ENCODE peak calls at places on chromosomes 7 and 10, in seven cellular contexts. J, C, E, B, Q, S and Z are unnamed samples.
A peak's percentile ranks its signal among the peaks of the same experiment; 100 is the strongest.

GRCh38 chr7:85851571-85852193 is 664.8 kb upstream of the SEMA3D start:
- DNase-seq in J (no peak), C (no peak), E (no peak), B (peak; percentile 27), Q (peak; percentile 39), S (no peak), Z (no peak)

GRCh38 chr7:14420768-14421167 is 431.3 kb upstream of the ETV1 start:
- DNase-seq in J (no peak), C (no peak), E (no peak), B (no peak), Q (no peak), S (no peak), Z (no peak)

GRCh38 chr10:71338728-71339495 is 19.9 kb downstream of the SLC29A3 start:
- DNase-seq in J (no peak), C (no peak), E (no peak), B (no peak), Q (no peak), S (no peak), Z (no peak)

GRCh38 chr7:27188666-27189559 is 3.9 kb upstream of the HOXA11 start:
- DNase-seq in J (no peak), C (no peak), E (peak; percentile 31), B (no peak), Q (no peak), S (no peak), Z (no peak)

GRCh38 chr7:24227068-24227467 is 56.9 kb upstream of the NPY start:
- DNase-seq in J (no peak), C (peak; percentile 9), E (no peak), B (no peak), Q (no peak), S (no peak), Z (no peak)

GRCh38 chr7:116145245-116145852 is 65.0 kb upstream of the TES start:
- DNase-seq in J (no peak), C (no peak), E (no peak), B (no peak), Q (peak; percentile 65), S (no peak), Z (no peak)

GRCh38 chr10:22218448-22218847 is 633 bp upstream of the EBLN1 start:
- DNase-seq in J (no peak), C (no peak), E (no peak), B (no peak), Q (no peak), S (no peak), Z (no peak)

GRCh38 chr10:103491729-103492364 is 1.7 kb upstream of the NEURL1 start:
- DNase-seq in J (no peak), C (no peak), E (no peak), B (peak; percentile 92), Q (no peak), S (peak; percentile 85), Z (no peak)

GRCh38 chr7:27994639-27995038 is 186.0 kb downstream of the JAZF1 start:
- DNase-seq in J (no peak), C (no peak), E (no peak), B (no peak), Q (no peak), S (no peak), Z (no peak)

GRCh38 chr7:108358553-108358952 is 97.7 kb downstream of the NRCAM start:
- DNase-seq in J (no peak), C (no peak), E (no peak), B (peak; percentile 84), Q (no peak), S (peak; percentile 81), Z (no peak)

GRCh38 chr10:28505359-28505959 is 27.5 kb upstream of the WAC start:
- DNase-seq in J (no peak), C (no peak), E (no peak), B (no peak), Q (no peak), S (no peak), Z (no peak)

GRCh38 chr7:28799619-28800018 is 158.5 kb downstream of the TRIL start:
- DNase-seq in J (no peak), C (no peak), E (no peak), B (no peak), Q (no peak), S (no peak), Z (no peak)

GRCh38 chr10:86962981-86963310 is 4.5 kb downstream of the SNCG start:
- DNase-seq in J (no peak), C (no peak), E (no peak), B (no peak), Q (no peak), S (no peak), Z (no peak)

GRCh38 chr10:2036209-2036608 is 298.9 kb upstream of the ADARB2 start:
- DNase-seq in J (no peak), C (no peak), E (no peak), B (no peak), Q (no peak), S (no peak), Z (no peak)

GRCh38 chr7:105003875-105004510 is 10.0 kb upstream of the KMT2E start:
- DNase-seq in J (no peak), C (no peak), E (no peak), B (no peak), Q (no peak), S (no peak), Z (no peak)

GRCh38 chr7:14924398-14924797 is 21.8 kb upstream of the DGKB start:
- DNase-seq in J (no peak), C (no peak), E (no peak), B (no peak), Q (no peak), S (no peak), Z (no peak)

GRCh38 chr10:16787361-16787791 is 29.8 kb downstream of the RSU1 start:
- DNase-seq in J (peak; percentile 65), C (no peak), E (no peak), B (no peak), Q (peak; percentile 46), S (no peak), Z (no peak)

GRCh38 chr10:72605137-72605536 is 20.7 kb downstream of the MICU1 start:
- DNase-seq in J (no peak), C (no peak), E (no peak), B (no peak), Q (no peak), S (no peak), Z (no peak)

GRCh38 chr7:129101746-129102145 is 42.8 kb upstream of the TSPAN33 start:
- DNase-seq in J (no peak), C (no peak), E (no peak), B (no peak), Q (no peak), S (no peak), Z (no peak)

GRCh38 chr10:131802991-131803390 is 97.8 kb upstream of the PPP2R2D start:
- DNase-seq in J (no peak), C (no peak), E (no peak), B (no peak), Q (no peak), S (no peak), Z (no peak)

GRCh38 chr10:69898524-69898923 is 96.8 kb downstream of the COL13A1 start:
- DNase-seq in J (no peak), C (no peak), E (no peak), B (no peak), Q (no peak), S (no peak), Z (no peak)

GRCh38 chr7:5526190-5527037 is 102.8 kb upstream of the TNRC18 start:
- DNase-seq in J (no peak), C (no peak), E (no peak), B (no peak), Q (no peak), S (no peak), Z (peak; percentile 71)

GRCh38 chr7:5528815-5529442 is 105.3 kb upstream of the TNRC18 start:
- DNase-seq in J (no peak), C (no peak), E (no peak), B (no peak), Q (no peak), S (no peak), Z (no peak)

GRCh38 chr7:5528071-5528814 is 104.6 kb upstream of the TNRC18 start:
- DNase-seq in J (peak; percentile 26), C (no peak), E (no peak), B (no peak), Q (peak; percentile 66), S (no peak), Z (peak; percentile 50)

GRCh38 chr7:5523052-5523711 is 99.5 kb upstream of the TNRC18 start:
- DNase-seq in J (no peak), C (no peak), E (no peak), B (no peak), Q (peak; percentile 74), S (no peak), Z (peak; percentile 76)

GRCh38 chr7:5525271-5526189 is 101.9 kb upstream of the TNRC18 start:
- DNase-seq in J (no peak), C (peak; percentile 63), E (no peak), B (no peak), Q (peak; percentile 90), S (no peak), Z (peak; percentile 60)
- H3K4me3 ChIP-seq in J (no peak overlapping the region), C (peak overlapping the region; percentile 1), E (no peak overlapping the region), B (no peak overlapping the region), Q (no peak overlapping the region), S (peak overlapping the region; percentile 12), Z (no peak overlapping the region)

DNA sequence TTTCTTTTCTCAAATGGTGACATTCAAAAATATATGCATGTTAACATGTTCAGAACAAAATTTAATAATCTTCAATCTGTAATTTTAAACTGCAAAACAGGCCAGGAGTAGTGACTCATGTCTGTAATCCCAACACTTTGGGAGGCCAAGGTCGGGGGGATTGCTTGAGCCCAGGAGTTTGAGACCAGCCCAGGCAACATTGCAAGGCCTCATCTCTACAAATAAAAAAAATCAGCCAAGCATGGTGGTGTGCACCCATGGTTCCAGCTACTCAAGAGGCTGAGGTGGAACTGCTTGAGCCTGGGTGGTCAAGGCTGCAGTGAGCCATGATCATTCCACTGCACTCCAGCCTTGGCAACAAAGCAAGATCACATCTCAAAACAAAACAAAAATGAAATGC is 394.3 kb downstream of the PARD3 start:
- DNase-seq in J (no peak), C (no peak), E (no peak), B (no peak), Q (no peak), S (no peak), Z (no peak)
- H3K4me3 ChIP-seq in J (no peak overlapping the region), C (no peak overlapping the region), E (no peak overlapping the region), B (no peak overlapping the region), Q (no peak overlapping the region), S (no peak overlapping the region), Z (no peak overlapping the region)

DNA sequence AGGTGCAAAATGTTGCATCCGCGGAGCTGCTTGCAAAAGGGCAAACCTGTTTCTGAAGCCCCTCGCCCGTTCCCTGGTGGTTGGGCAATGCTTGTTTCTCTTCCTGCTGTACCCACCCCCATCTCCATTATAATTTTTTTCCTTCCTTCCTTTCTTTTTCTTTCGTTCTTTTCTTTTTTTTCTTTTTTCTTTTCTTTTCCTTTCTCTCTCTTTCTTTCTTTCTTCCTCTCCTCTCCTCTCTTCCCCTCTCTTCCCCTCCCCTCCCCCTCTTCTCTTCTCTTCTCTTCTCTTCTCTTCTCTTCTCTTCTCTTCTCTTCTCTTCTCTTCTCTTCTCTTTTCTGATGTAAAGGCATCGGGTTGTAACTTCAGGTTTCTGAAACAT is 278.2 kb downstream of the GATA3 start:
- DNase-seq in J (no peak), C (no peak), E (no peak), B (no peak), Q (no peak), S (no peak), Z (no peak)
- H3K4me3 ChIP-seq in J (peak overlapping the region; percentile 73), C (no peak overlapping the region), E (no peak overlapping the region), B (peak overlapping the region; percentile 17), Q (no peak overlapping the region), S (no peak overlapping the region), Z (peak overlapping the region; percentile 46)

GRCh38 chr7:122299935-122300606 is 4.5 kb downstream of the FEZF1 start:
- DNase-seq in J (no peak), C (no peak), E (no peak), B (no peak), Q (no peak), S (no peak), Z (no peak)
- H3K4me3 ChIP-seq in J (no peak overlapping the region), C (no peak overlapping the region), E (no peak overlapping the region), B (no peak overlapping the region), Q (no peak overlapping the region), S (no peak overlapping the region), Z (no peak overlapping the region)